ENCODE peak calls at places on chromosomes 7 and 10, in nine cellular contexts. V, S, Y, F, X, P, G, T and D are unnamed samples. For H3K36me3, the result is how much of the 10 kb centered on the place peaks cover.

GRCh38 chr7:117448655-117449054 is 21.4 kb upstream of the ASZ1 start:
- DNase-seq in V (no peak), S (peak), Y (no peak), F (no peak), X (no peak), P (peak), G (no peak), T (no peak), D (no peak)

GRCh38 chr10:72061491-72061890 is 26.9 kb downstream of the SPOCK2 start:
- DNase-seq in V (no peak), S (no peak), Y (no peak), F (no peak), X (no peak), P (no peak), G (no peak), T (peak), D (peak)

GRCh38 chr7:139825666-139826290 is 3.3 kb upstream of the TBXAS1 start:
- DNase-seq in V (no peak), S (peak), Y (no peak), F (no peak), X (no peak), P (peak), G (no peak), T (no peak), D (no peak)

GRCh38 chr10:43393606-43394360 is 15.2 kb downstream of the HNRNPF start:
- DNase-seq in V (no peak), S (no peak), Y (no peak), F (no peak), X (no peak), P (no peak), G (no peak), T (no peak), D (peak)

GRCh38 chr10:110501142-110501937 is 3.6 kb downstream of the DUSP5 start:
- DNase-seq in V (peak), S (peak), Y (peak), F (peak), X (peak), P (peak), G (no peak), T (peak), D (peak)

GRCh38 chr10:93462881-93463280 is 19.3 kb downstream of the MYOF start:
- DNase-seq in V (peak), S (peak), Y (peak), F (no peak), X (no peak), P (peak), G (no peak), T (no peak), D (no peak)

GRCh38 chr7:95811846-95812445 is 39.6 kb downstream of the DYNC1I1 start:
- DNase-seq in V (no peak), S (no peak), Y (no peak), F (no peak), X (no peak), P (no peak), G (no peak), T (peak), D (no peak)

GRCh38 chr7:158740657-158741293 is 36.2 kb upstream of the NCAPG2 start:
- DNase-seq in V (no peak), S (no peak), Y (peak), F (no peak), X (peak), P (peak), G (no peak), T (no peak), D (no peak)

GRCh38 chr10:89887406-89887805 is 186.0 kb downstream of the KIF20B start:
- DNase-seq in V (no peak), S (no peak), Y (no peak), F (no peak), X (no peak), P (no peak), G (no peak), T (no peak), D (no peak)

GRCh38 chr7:25171071-25171470 is 46.0 kb upstream of the CYCS start:
- DNase-seq in V (no peak), S (no peak), Y (no peak), F (no peak), X (no peak), P (no peak), G (no peak), T (no peak), D (no peak)

GRCh38 chr7:27185013-27185707 is at the start of gene HOXA11:
- DNase-seq in V (no peak), S (no peak), Y (no peak), F (no peak), X (peak), P (peak), G (no peak), T (no peak), D (peak)

GRCh38 chr7:93374345-93374940 is 142.3 kb downstream of the VPS50 start:
- DNase-seq in V (peak), S (peak), Y (no peak), F (peak), X (no peak), P (peak), G (no peak), T (no peak), D (no peak)

GRCh38 chr10:89064764-89065163 is 74.2 kb downstream of the FAS start:
- DNase-seq in V (no peak), S (no peak), Y (no peak), F (no peak), X (no peak), P (no peak), G (no peak), T (no peak), D (no peak)

GRCh38 chr7:2633538-2634264 is 1.9 kb downstream of the TTYH3 start:
- DNase-seq in V (peak), S (peak), Y (peak), F (no peak), X (peak), P (peak), G (no peak), T (peak), D (no peak)

GRCh38 chr10:121709674-121710073 is 111.4 kb upstream of the FGFR2 start:
- DNase-seq in V (no peak), S (no peak), Y (no peak), F (no peak), X (no peak), P (no peak), G (no peak), T (no peak), D (no peak)

GRCh38 chr7:57487957-57488356 is 38.0 kb downstream of the ZNF716 start:
- DNase-seq in V (no peak), S (no peak), Y (no peak), F (no peak), X (no peak), P (no peak), G (no peak), T (no peak), D (no peak)

GRCh38 chr10:6535365-6535764 is 44.7 kb downstream of the PRKCQ start:
- DNase-seq in V (no peak), S (no peak), Y (no peak), F (no peak), X (no peak), P (no peak), G (no peak), T (no peak), D (no peak)

GRCh38 chr10:4018054-4018511 is 233.1 kb upstream of the KLF6 start:
- DNase-seq in V (no peak), S (no peak), Y (no peak), F (no peak), X (no peak), P (no peak), G (no peak), T (no peak), D (no peak)

GRCh38 chr7:156101355-156101754 is 289.1 kb upstream of the SHH start:
- DNase-seq in V (no peak), S (no peak), Y (no peak), F (no peak), X (no peak), P (no peak), G (no peak), T (no peak), D (no peak)

GRCh38 chr10:11106621-11107374 is 89.1 kb downstream of the CELF2 start:
- DNase-seq in V (no peak), S (no peak), Y (no peak), F (no peak), X (no peak), P (no peak), G (no peak), T (no peak), D (no peak)

GRCh38 chr7:3239291-3239691 is 61.8 kb upstream of the SDK1 start:
- DNase-seq in V (no peak), S (peak), Y (no peak), F (no peak), X (no peak), P (no peak), G (no peak), T (no peak), D (no peak)

GRCh38 chr7:143499743-143500348 is 22.2 kb downstream of the TAS2R41 start:
- DNase-seq in V (no peak), S (no peak), Y (no peak), F (no peak), X (no peak), P (no peak), G (no peak), T (no peak), D (no peak)

GRCh38 chr7:122884186-122884585 is 2.1 kb downstream of the CADPS2 start:
- DNase-seq in V (no peak), S (peak), Y (no peak), F (no peak), X (no peak), P (no peak), G (no peak), T (no peak), D (no peak)

GRCh38 chr10:74612195-74612594 is 214.2 kb upstream of the KAT6B start:
- DNase-seq in V (no peak), S (peak), Y (no peak), F (no peak), X (no peak), P (peak), G (no peak), T (no peak), D (no peak)

GRCh38 chr10:121426307-121426706 is 171.9 kb downstream of the FGFR2 start:
- DNase-seq in V (no peak), S (no peak), Y (no peak), F (peak), X (no peak), P (no peak), G (no peak), T (peak), D (no peak)

GRCh38 chr7:29623976-29624375 is 60.3 kb downstream of the PRR15 start:
- DNase-seq in V (no peak), S (peak), Y (no peak), F (no peak), X (no peak), P (no peak), G (no peak), T (no peak), D (no peak)

GRCh38 chr7:48337781-48338180 is 166.5 kb downstream of the ABCA13 start:
- DNase-seq in V (no peak), S (no peak), Y (no peak), F (no peak), X (no peak), P (no peak), G (no peak), T (no peak), D (no peak)

GRCh38 chr7:17802056-17802455 is 138.2 kb downstream of the SNX13 start:
- DNase-seq in V (no peak), S (peak), Y (no peak), F (no peak), X (no peak), P (peak), G (no peak), T (no peak), D (no peak)

GRCh38 chr10:78852856-78853255 is 215.9 kb upstream of the ZMIZ1 start:
- DNase-seq in V (peak), S (no peak), Y (peak), F (peak), X (no peak), P (peak), G (peak), T (no peak), D (peak)

GRCh38 chr7:75756340-75757297 is 15.4 kb downstream of the CCL26 start:
- DNase-seq in V (peak), S (no peak), Y (no peak), F (peak), X (no peak), P (peak), G (no peak), T (no peak), D (peak)

GRCh38 chr10:113493943-113494342 is 58.9 kb upstream of the HABP2 start:
- DNase-seq in V (no peak), S (peak), Y (no peak), F (no peak), X (no peak), P (no peak), G (no peak), T (no peak), D (no peak)

GRCh38 chr7:130358471-130358870 is 13.9 kb downstream of the CPA5 start:
- DNase-seq in V (no peak), S (no peak), Y (no peak), F (no peak), X (no peak), P (no peak), G (no peak), T (no peak), D (no peak)

DNA sequence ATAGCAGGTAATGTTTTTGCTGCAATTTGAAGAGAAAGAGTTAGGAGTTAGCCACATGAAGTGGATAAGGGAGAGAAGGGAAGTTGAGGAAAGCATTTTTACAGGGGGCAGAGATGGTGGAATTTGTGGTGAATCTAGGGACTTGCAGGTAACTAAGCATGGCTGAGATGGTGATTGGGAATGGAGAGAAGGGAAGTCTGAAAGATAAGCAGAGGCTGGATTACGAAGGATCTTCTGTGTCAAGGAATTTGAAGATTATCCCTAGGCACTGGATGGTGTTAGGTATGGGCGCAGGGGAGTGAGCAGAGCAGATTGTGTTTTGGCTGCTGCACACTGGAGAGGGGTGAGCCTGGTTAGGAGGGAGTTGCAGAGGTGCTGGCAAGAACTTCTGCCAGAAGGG is 25.3 kb downstream of the ZRANB1 start:
- DNase-seq in V (no peak), S (no peak), Y (no peak), F (no peak), X (no peak), P (no peak), G (no peak), T (no peak), D (no peak)
- H3K36me3 ChIP-seq in V (under half), S (under half), Y (under half), F (under half), X (under half), P (under half), G (under half), T (under half), D (half or more)

GRCh38 chr7:97541188-97541587 is 190.7 kb upstream of the TAC1 start:
- DNase-seq in V (no peak), S (no peak), Y (no peak), F (no peak), X (no peak), P (no peak), G (no peak), T (no peak), D (no peak)
- H3K36me3 ChIP-seq in V (under half), S (under half), Y (under half), F (under half), X (under half), P (under half), G (under half), T (under half), D (under half)

GRCh38 chr7:100357131-100357561 is 771 bp upstream of the PILRB start:
- DNase-seq in V (no peak), S (no peak), Y (no peak), F (no peak), X (no peak), P (no peak), G (no peak), T (no peak), D (no peak)
- H3K36me3 ChIP-seq in V (half or more), S (under half), Y (half or more), F (half or more), X (under half), P (half or more), G (half or more), T (half or more), D (half or more)

GRCh38 chr7:157375410-157375809 is 38.6 kb downstream of the DNAJB6 start:
- DNase-seq in V (no peak), S (no peak), Y (no peak), F (no peak), X (no peak), P (no peak), G (no peak), T (no peak), D (no peak)
- H3K36me3 ChIP-seq in V (under half), S (under half), Y (under half), F (under half), X (under half), P (under half), G (under half), T (under half), D (under half)

GRCh38 chr10:98424308-98425254 is 9.6 kb upstream of the PYROXD2 start:
- DNase-seq in V (no peak), S (no peak), Y (no peak), F (no peak), X (no peak), P (no peak), G (no peak), T (no peak), D (no peak)

GRCh38 chr10:98423691-98424120 is 8.7 kb upstream of the PYROXD2 start:
- DNase-seq in V (no peak), S (no peak), Y (no peak), F (no peak), X (no peak), P (no peak), G (no peak), T (no peak), D (peak)

GRCh38 chr10:98429320-98430072 is 14.5 kb upstream of the PYROXD2 start:
- DNase-seq in V (no peak), S (no peak), Y (no peak), F (no peak), X (no peak), P (no peak), G (no peak), T (no peak), D (no peak)

GRCh38 chr10:98425511-98426352 is 10.8 kb upstream of the PYROXD2 start:
- DNase-seq in V (peak), S (peak), Y (no peak), F (peak), X (no peak), P (peak), G (peak), T (peak), D (peak)

GRCh38 chr10:98427011-98427515 is 12.1 kb upstream of the PYROXD2 start:
- DNase-seq in V (no peak), S (no peak), Y (no peak), F (no peak), X (no peak), P (no peak), G (no peak), T (no peak), D (no peak)
- H3K36me3 ChIP-seq in V (half or more), S (under half), Y (half or more), F (under half), X (under half), P (under half), G (under half), T (under half), D (under half)

GRCh38 chr10:80518143-80518806 is 19.4 kb upstream of the SH2D4B start:
- DNase-seq in V (no peak), S (no peak), Y (no peak), F (no peak), X (no peak), P (no peak), G (no peak), T (no peak), D (no peak)
- H3K36me3 ChIP-seq in V (half or more), S (under half), Y (half or more), F (under half), X (under half), P (under half), G (half or more), T (under half), D (half or more)

GRCh38 chr7:127678330-127678729 is 26.3 kb downstream of the SND1 start:
- DNase-seq in V (no peak), S (no peak), Y (no peak), F (no peak), X (no peak), P (no peak), G (no peak), T (no peak), D (no peak)
- H3K36me3 ChIP-seq in V (under half), S (under half), Y (under half), F (under half), X (under half), P (under half), G (under half), T (under half), D (under half)

GRCh38 chr10:132626761-132627735 is 89.5 kb downstream of the INPP5A start:
- DNase-seq in V (no peak), S (no peak), Y (no peak), F (no peak), X (peak), P (no peak), G (no peak), T (no peak), D (no peak)

GRCh38 chr10:132627736-132628512 is 90.3 kb downstream of the INPP5A start:
- DNase-seq in V (no peak), S (no peak), Y (no peak), F (no peak), X (peak), P (peak), G (no peak), T (peak), D (no peak)

GRCh38 chr10:132624847-132625839 is 87.6 kb downstream of the INPP5A start:
- DNase-seq in V (no peak), S (no peak), Y (no peak), F (no peak), X (peak), P (peak), G (no peak), T (no peak), D (no peak)

GRCh38 chr10:132626019-132626760 is 88.6 kb downstream of the INPP5A start:
- DNase-seq in V (no peak), S (no peak), Y (no peak), F (no peak), X (peak), P (no peak), G (no peak), T (no peak), D (no peak)

DNA sequence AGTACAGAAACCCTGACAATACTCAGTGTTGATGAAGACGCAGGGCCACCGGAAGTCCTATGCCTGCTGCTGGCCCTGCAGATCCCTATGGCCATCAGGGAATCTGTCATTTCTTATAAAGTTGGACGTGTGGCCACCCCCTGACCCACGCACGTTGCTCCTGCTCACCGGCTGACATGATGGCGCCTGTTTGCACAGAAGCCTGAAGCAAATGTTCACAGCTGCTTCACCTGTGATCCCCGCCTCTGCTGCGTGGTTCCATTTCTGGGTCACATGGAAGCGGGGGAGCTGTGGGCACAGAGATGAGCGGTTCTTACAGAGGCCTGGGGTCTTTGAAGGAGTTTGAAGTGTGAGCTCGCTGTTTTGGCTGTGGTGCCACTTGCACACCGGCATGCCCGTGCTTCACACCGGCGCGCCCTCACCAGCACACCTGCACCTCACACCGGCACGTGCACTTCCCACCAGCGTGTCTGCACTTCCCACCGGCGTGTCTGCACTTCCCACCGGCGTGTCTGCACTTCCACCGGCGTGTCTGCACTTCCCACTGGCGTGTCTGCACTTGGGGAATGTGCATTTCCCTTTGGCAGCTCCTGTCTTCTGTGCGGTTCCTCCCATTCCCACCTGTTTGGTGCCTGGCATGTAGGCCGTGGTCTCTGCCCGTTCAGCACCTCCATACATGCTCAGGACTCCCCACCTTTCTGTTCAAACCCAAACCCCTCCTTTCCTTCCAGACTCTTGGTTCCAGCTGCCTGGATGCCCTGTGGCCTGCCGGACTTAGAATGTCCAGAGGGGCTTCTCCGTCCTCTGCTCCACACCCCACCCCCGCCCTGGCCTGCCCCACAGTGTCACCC is 86.6 kb downstream of the INPP5A start:
- DNase-seq in V (no peak), S (no peak), Y (no peak), F (no peak), X (peak), P (no peak), G (no peak), T (no peak), D (no peak)
- H3K36me3 ChIP-seq in V (under half), S (under half), Y (under half), F (under half), X (under half), P (under half), G (under half), T (under half), D (under half)

GRCh38 chr7:50666124-50666496 is 100.9 kb upstream of the DDC start:
- DNase-seq in V (no peak), S (no peak), Y (no peak), F (no peak), X (no peak), P (no peak), G (no peak), T (no peak), D (no peak)
- H3K36me3 ChIP-seq in V (under half), S (under half), Y (under half), F (under half), X (under half), P (under half), G (under half), T (under half), D (under half)